ENCODE peak calls at places on chromosome 15, in five cellular contexts. I is endothelial cell of umbilical vein, Q is GM12878, G is A549, H is HepG2. T is an unnamed sample.

GRCh38 chr15:22913646-22914380 is 66.4 kb downstream of the CYFIP1 start:
- DNase-seq in I (no peak), Q (no peak), G (no peak), H (no peak), T (no peak)

GRCh38 chr15:95581595-95581994 is 748.9 kb upstream of the NR2F2 start:
- DNase-seq in I (no peak), Q (no peak), G (no peak), H (no peak), T (no peak)

GRCh38 chr15:99466701-99467337 is 99.0 kb upstream of the MEF2A start:
- DNase-seq in I (peak), Q (no peak), G (no peak), H (no peak), T (peak)

GRCh38 chr15:49831206-49831965 is 210.5 kb downstream of the DTWD1 start:
- DNase-seq in I (peak), Q (no peak), G (peak), H (no peak), T (no peak)

GRCh38 chr15:47688573-47689086 is 28.7 kb upstream of the SEMA6D start:
- DNase-seq in I (peak), Q (no peak), G (no peak), H (no peak), T (no peak)

GRCh38 chr15:58146734-58147133 is 8.6 kb downstream of the AQP9 start:
- DNase-seq in I (no peak), Q (no peak), G (peak), H (no peak), T (peak)

GRCh38 chr15:55461447-55461846 is 46.6 kb downstream of the DNAAF4 start:
- DNase-seq in I (no peak), Q (no peak), G (no peak), H (peak), T (no peak)

GRCh38 chr15:74829500-74829899 is 3.1 kb downstream of the CPLX3 start:
- DNase-seq in I (no peak), Q (no peak), G (no peak), H (no peak), T (no peak)

GRCh38 chr15:25762015-25762662 is 101.0 kb downstream of the ATP10A start:
- DNase-seq in I (no peak), Q (no peak), G (no peak), H (no peak), T (peak)

GRCh38 chr15:45618813-45619212 is 16.0 kb upstream of the SQOR start:
- DNase-seq in I (no peak), Q (no peak), G (peak), H (no peak), T (peak)

GRCh38 chr15:63212050-63212973 is 22.9 kb downstream of the RAB8B start:
- DNase-seq in I (peak), Q (peak), G (no peak), H (peak), T (peak)

GRCh38 chr15:72532991-72533601 is 59.0 kb downstream of the ARIH1 start:
- DNase-seq in I (no peak), Q (no peak), G (peak), H (peak), T (peak)

GRCh38 chr15:97989330-97989729 is 28.8 kb downstream of the ARRDC4 start:
- DNase-seq in I (no peak), Q (no peak), G (no peak), H (no peak), T (no peak)

GRCh38 chr15:26132786-26133185 is 269.7 kb upstream of the ATP10A start:
- DNase-seq in I (no peak), Q (no peak), G (no peak), H (no peak), T (no peak)

GRCh38 chr15:88049509-88049908 is 207.0 kb downstream of the NTRK3 start:
- DNase-seq in I (no peak), Q (no peak), G (no peak), H (no peak), T (no peak)

GRCh38 chr15:84962975-84963374 is 18.7 kb upstream of the PDE8A start:
- DNase-seq in I (no peak), Q (no peak), G (no peak), H (no peak), T (no peak)

GRCh38 chr15:26421065-26421464 is 351.8 kb downstream of the GABRB3 start:
- DNase-seq in I (no peak), Q (no peak), G (no peak), H (no peak), T (no peak)

GRCh38 chr15:83209333-83209732 is 1.7 kb upstream of the HDGFL3 start:
- DNase-seq in I (no peak), Q (no peak), G (peak), H (peak), T (no peak)

GRCh38 chr15:65824031-65824743 is 32.1 kb upstream of the DENND4A start:
- DNase-seq in I (peak), Q (no peak), G (peak), H (peak), T (peak)

GRCh38 chr15:75170711-75171341 is 30.9 kb upstream of the C15orf39 start:
- DNase-seq in I (no peak), Q (no peak), G (no peak), H (no peak), T (no peak)

GRCh38 chr15:40146037-40146436 is 14.8 kb upstream of the BUB1B start:
- DNase-seq in I (no peak), Q (no peak), G (peak), H (no peak), T (no peak)

GRCh38 chr15:29637555-29637954 is 184.7 kb downstream of the TJP1 start:
- DNase-seq in I (no peak), Q (no peak), G (no peak), H (no peak), T (no peak)

GRCh38 chr15:48802867-48803266 is 8.0 kb downstream of the CEP152 start:
- DNase-seq in I (no peak), Q (no peak), G (no peak), H (no peak), T (peak)

GRCh38 chr15:28012231-28012630 is 86.9 kb downstream of the OCA2 start:
- DNase-seq in I (no peak), Q (no peak), G (no peak), H (no peak), T (no peak)

GRCh38 chr15:59400103-59400813 is 27.6 kb upstream of the MYO1E start:
- DNase-seq in I (no peak), Q (no peak), G (no peak), H (no peak), T (no peak)

GRCh38 chr15:36888018-36888992 is 212.0 kb downstream of the MEIS2 start:
- DNase-seq in I (no peak), Q (no peak), G (no peak), H (no peak), T (no peak)

GRCh38 chr15:47196057-47196456 is 521.2 kb upstream of the SEMA6D start:
- DNase-seq in I (peak), Q (peak), G (peak), H (peak), T (peak)

GRCh38 chr15:27449041-27449440 is 478.1 kb downstream of the GABRG3 start:
- DNase-seq in I (no peak), Q (no peak), G (no peak), H (no peak), T (no peak)

GRCh38 chr15:39344662-39345141 is 236.2 kb upstream of the THBS1 start:
- DNase-seq in I (no peak), Q (no peak), G (no peak), H (peak), T (no peak)

GRCh38 chr15:95252404-95252803 is 1021.0 kb downstream of the MCTP2 start:
- DNase-seq in I (peak), Q (no peak), G (no peak), H (no peak), T (no peak)

GRCh38 chr15:63833246-63833696 is 477 bp downstream of the HERC1 start:
- DNase-seq in I (no peak), Q (no peak), G (no peak), H (no peak), T (peak)

GRCh38 chr15:70421197-70421482 is 323.4 kb upstream of the TLE3 start:
- DNase-seq in I (no peak), Q (no peak), G (no peak), H (peak), T (no peak)

GRCh38 chr15:54772663-54773062 is 424.1 kb downstream of the RSL24D1 start:
- DNase-seq in I (no peak), Q (no peak), G (no peak), H (no peak), T (peak)

GRCh38 chr15:65072027-65072426 is 4.2 kb upstream of the RASL12 start:
- DNase-seq in I (no peak), Q (no peak), G (no peak), H (no peak), T (peak)

GRCh38 chr15:94414921-94415320 is 183.6 kb downstream of the MCTP2 start:
- DNase-seq in I (no peak), Q (no peak), G (no peak), H (no peak), T (no peak)

DNA sequence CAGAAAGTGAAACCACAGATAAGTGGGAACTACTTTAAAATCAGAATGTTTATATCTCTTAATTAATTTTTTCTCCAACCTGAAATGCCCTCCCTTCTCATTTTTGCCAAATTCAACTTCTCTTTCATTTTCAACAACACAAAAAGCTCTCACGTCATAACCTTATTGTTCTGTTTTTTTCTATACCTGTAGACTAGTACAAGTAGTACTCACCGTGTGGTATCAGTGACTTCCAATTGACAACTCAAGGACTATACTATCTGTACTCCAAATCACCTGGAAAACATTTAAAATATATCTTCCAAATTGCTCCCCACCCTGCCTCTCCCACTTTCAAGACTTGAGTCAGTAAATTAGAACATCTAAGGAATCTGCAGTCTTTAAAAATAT is 72.8 kb upstream of the ZNF280D start:
- DNase-seq in I (no peak), Q (no peak), G (no peak), H (no peak), T (no peak)
- H3K4me3 ChIP-seq in I (peak), Q (no peak), G (peak), H (no peak), T (no peak)

DNA sequence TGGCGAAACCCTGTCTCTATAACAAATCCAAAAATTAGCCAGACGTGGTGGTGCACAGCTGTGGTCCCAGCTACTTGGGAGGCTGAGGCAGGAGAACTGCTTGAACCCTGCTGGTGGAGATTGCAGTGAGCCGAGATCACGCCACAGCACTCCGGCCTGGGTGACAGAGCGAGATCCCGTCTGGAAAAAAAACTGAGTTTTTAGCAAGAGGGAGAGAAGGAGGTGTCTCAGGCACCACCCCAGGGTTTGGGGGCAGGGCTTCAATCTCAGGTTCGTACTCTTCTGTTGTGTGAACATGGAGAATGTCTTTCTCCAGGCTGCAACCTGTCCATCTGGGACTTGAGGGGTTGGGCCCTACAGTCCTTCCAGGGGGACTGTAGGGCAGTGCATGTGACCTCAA is 2.7 kb downstream of the CHRNA3 start:
- DNase-seq in I (no peak), Q (no peak), G (no peak), H (no peak), T (no peak)
- TF ChIP-seq MAX in I (no peak), Q (no peak), G (no peak), H (no peak), T (no peak)

DNA sequence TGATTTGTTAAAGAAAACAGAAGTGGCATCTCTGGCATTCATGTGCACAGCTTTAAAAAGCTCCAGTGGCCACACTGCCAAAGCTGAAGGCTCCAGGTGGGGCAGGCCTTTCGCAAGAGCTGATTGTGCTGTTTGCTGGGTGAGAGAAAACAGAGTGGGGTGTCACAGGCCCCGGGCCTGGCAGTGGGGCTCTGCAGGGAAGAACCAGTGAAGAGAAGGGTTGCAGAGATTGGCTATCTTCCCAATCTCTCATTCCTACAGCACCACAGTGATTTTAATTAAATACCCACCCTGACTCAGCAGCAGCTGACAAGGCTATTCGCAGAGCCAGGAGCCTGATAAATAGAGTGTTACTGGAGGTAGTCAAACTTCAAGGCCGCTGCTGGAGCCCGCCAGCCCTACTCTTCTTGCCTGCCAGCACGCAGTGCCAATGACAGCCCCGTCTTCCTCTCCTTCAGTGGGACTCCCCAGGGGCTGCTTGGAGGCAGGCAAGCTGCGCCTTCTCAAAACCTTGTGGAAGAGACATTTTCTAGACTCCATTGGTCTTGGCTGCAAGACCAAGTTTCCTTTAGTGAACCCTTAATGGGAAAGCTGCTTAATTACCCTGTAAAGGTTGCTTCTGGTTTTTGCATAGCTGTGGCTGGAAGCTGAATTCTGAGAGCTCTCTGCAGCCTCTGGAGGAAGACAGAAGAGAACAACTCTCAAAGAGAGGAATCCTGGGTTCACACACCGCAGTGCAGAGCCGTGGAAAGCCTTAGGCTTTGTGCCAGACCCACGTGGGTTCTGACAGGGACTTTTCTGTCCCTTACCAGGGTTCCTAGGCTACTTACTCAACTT is 225.8 kb upstream of the SLCO3A1 start:
- DNase-seq in I (no peak), Q (no peak), G (no peak), H (no peak), T (no peak)
- TF ChIP-seq MYC in I (no peak), Q (no peak), G (no peak), H (no peak), T (no peak)

DNA sequence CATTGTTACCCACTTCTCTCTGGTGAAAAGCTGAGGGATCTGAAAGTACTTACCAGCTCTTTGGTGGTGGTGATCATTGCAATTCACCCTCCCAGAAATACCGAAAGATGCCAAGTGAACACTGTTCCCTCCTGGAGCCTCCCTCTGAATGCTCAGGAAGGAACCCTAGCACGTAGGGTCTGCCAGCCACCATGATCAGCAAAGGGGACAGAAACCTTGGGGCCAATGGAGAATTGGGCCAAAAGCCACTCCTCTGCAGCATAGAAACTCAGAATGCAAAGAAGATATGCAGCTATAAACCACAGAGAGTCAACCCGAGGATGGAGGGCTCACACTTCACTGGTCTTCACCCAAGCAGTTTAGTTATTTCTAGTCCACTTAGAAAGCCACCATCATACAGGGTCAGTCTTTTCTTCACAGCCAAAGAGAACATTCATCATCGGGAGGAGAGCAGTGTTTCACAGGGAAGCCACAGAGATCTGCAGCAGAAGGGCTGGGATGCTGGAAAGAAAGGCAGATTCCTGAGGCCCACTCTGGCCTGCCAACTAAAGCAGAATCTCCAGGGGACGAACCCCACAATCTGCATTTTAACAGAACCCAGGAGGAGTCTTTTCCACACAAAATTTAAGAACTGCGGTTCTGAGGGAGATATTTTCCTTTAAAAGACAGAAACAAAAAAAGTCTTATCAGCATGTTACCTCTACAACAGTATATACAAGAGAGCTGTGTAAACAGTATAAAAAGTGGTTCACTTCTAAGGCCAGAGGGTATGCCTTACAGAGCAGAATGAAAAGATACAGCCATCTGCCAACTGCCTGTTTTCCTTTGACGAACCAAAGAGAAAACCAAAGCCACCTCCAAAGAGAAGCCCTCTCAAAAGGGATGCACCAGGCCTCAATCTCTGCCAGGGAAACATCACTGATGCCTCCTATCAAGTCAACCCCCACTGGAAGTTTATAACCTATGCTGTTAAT is 11.3 kb downstream of the TBC1D2B start:
- DNase-seq in I (no peak), Q (peak), G (no peak), H (no peak), T (no peak)
- H3K4me3 ChIP-seq in I (no peak), Q (peak), G (no peak), H (peak), T (no peak)

DNA sequence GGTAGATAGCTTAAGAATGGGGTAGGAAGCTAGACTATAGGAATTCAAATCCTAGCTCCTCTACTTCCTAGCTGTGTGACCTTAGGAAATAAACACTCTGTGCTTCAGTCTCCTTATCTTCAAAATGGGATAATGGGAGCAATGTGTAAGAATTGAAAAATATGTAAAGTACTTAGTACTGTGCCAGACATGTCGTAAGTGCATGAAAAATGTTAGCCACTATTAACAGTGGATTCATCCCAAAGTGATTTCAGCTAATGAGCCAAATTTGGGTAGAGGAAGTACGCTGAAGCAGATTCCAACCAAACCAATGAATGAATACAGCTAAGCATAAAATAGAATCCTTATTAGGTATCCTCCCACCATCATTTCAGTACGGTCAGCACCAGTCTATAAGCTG is 192.1 kb downstream of the RORA start:
- DNase-seq in I (peak), Q (no peak), G (no peak), H (no peak), T (no peak)
- TF ChIP-seq MAX in I (no peak), Q (no peak), G (no peak), H (no peak), T (no peak)

GRCh38 chr15:86040360-86041095 is 39.1 kb upstream of the AGBL1 start:
- DNase-seq in I (no peak), Q (no peak), G (no peak), H (no peak), T (no peak)

GRCh38 chr15:86034904-86035303 is 44.8 kb upstream of the AGBL1 start:
- DNase-seq in I (no peak), Q (no peak), G (no peak), H (no peak), T (no peak)

GRCh38 chr15:86036243-86036642 is 43.4 kb upstream of the AGBL1 start:
- DNase-seq in I (no peak), Q (no peak), G (no peak), H (no peak), T (peak)

GRCh38 chr15:86038491-86038890 is 41.2 kb upstream of the AGBL1 start:
- DNase-seq in I (no peak), Q (no peak), G (no peak), H (no peak), T (no peak)
- TF ChIP-seq MYC in I (no peak), Q (no peak), G (no peak), H (no peak), T (no peak)

GRCh38 chr15:68107142-68107541 is 53.0 kb downstream of the PIAS1 start:
- DNase-seq in I (no peak), Q (no peak), G (no peak), H (no peak), T (no peak)
- H3K4me3 ChIP-seq in I (no peak), Q (no peak), G (no peak), H (no peak), T (no peak)

GRCh38 chr15:78321786-78322185 is 18.4 kb upstream of the CRABP1 start:
- DNase-seq in I (no peak), Q (no peak), G (no peak), H (no peak), T (no peak)

GRCh38 chr15:78322724-78323395 is 17.3 kb upstream of the CRABP1 start:
- DNase-seq in I (no peak), Q (no peak), G (no peak), H (no peak), T (no peak)

GRCh38 chr15:78323693-78324092 is 16.5 kb upstream of the CRABP1 start:
- DNase-seq in I (no peak), Q (no peak), G (no peak), H (no peak), T (no peak)

GRCh38 chr15:78321041-78321570 is 19.0 kb upstream of the CRABP1 start:
- DNase-seq in I (no peak), Q (no peak), G (no peak), H (no peak), T (no peak)

GRCh38 chr15:78322243-78322642 is 17.9 kb upstream of the CRABP1 start:
- DNase-seq in I (peak), Q (no peak), G (peak), H (no peak), T (no peak)
- TF ChIP-seq MAX in I (no peak), Q (no peak), G (no peak), H (no peak), T (no peak)

GRCh38 chr15:67542192-67542461 is 376 bp upstream of the MAP2K5 start:
- DNase-seq in I (no peak), Q (no peak), G (no peak), H (no peak), T (no peak)

GRCh38 chr15:67545864-67546263 is 3.4 kb downstream of the MAP2K5 start:
- DNase-seq in I (no peak), Q (no peak), G (no peak), H (no peak), T (no peak)

GRCh38 chr15:67544475-67544874 is 2.0 kb downstream of the MAP2K5 start:
- DNase-seq in I (no peak), Q (no peak), G (no peak), H (no peak), T (no peak)

GRCh38 chr15:67543348-67543718 is 830 bp downstream of the MAP2K5 start:
- DNase-seq in I (peak), Q (no peak), G (peak), H (no peak), T (no peak)

GRCh38 chr15:67542462-67543347 is at the start of gene MAP2K5:
- DNase-seq in I (peak), Q (no peak), G (peak), H (peak), T (peak)
- TF ChIP-seq MYC in I (no peak), Q (no peak), G (peak), H (peak), T (peak)